ENCODE peak calls at places on chromosomes 5 and 9, in four cellular contexts. X is K562, L is WTC11, E is HepG2. R is an unnamed sample.

GRCh38 chr5:32964246-32964645 is 253.1 kb downstream of the NPR3 start:
- DNase-seq in X (no peak), L (no peak), E (no peak), R (no peak)

GRCh38 chr9:99173570-99174504 is 47.9 kb downstream of the ALG2 start:
- DNase-seq in X (no peak), L (no peak), E (peak), R (no peak)

GRCh38 chr5:15020731-15021130 is 149.2 kb upstream of the ANKH start:
- DNase-seq in X (no peak), L (no peak), E (no peak), R (no peak)

GRCh38 chr5:145848854-145849253 is 13.7 kb upstream of the PRELID2 start:
- DNase-seq in X (peak), L (no peak), E (no peak), R (no peak)

GRCh38 chr9:133490865-133491655 is 12.2 kb upstream of the SLC2A6 start:
- DNase-seq in X (no peak), L (no peak), E (no peak), R (no peak)

GRCh38 chr5:75152861-75153260 is 83.8 kb downstream of the ANKRD31 start:
- DNase-seq in X (no peak), L (no peak), E (no peak), R (no peak)

GRCh38 chr9:73806876-73807275 is 655.2 kb downstream of the ANXA1 start:
- DNase-seq in X (no peak), L (no peak), E (no peak), R (no peak)

GRCh38 chr5:74167206-74167929 is 473.2 kb downstream of the ENC1 start:
- DNase-seq in X (no peak), L (no peak), E (no peak), R (peak)

GRCh38 chr9:107292811-107293554 is 9.9 kb downstream of the RAD23B start:
- DNase-seq in X (no peak), L (no peak), E (no peak), R (no peak)

GRCh38 chr5:62093981-62094380 is 212.0 kb upstream of the KIF2A start:
- DNase-seq in X (peak), L (no peak), E (no peak), R (peak)

GRCh38 chr5:150642991-150643710 is 2.7 kb downstream of the SYNPO start:
- DNase-seq in X (no peak), L (no peak), E (no peak), R (no peak)

DNA sequence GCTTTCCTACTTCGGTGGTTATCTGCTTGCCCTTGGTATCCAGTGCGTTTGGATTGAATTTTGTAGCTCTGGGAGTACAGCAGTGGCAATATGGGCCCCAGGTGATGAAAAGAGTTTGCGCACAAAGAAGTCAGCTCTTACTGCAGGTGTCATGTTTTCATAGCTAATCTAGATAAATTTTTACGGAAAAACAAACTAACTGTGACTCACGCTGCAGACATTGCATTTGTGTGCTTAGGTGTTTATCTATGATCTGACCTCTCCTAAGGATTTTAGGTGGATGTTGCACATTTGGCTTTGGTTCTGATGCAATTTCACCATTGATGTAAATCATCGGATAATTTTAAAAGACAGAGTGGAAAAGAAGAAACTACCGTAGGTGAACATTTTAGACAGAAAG is 92.1 kb downstream of the VCAN start:
- DNase-seq in X (no peak), L (no peak), E (peak), R (no peak)
- TF ChIP-seq NR3C1 in X (no peak), L (no peak), E (no peak), R (no peak)

GRCh38 chr5:43900974-43901373 is 298.0 kb downstream of the NNT start:
- DNase-seq in X (no peak), L (no peak), E (no peak), R (no peak)

GRCh38 chr5:43893951-43894684 is 291.1 kb downstream of the NNT start:
- DNase-seq in X (no peak), L (no peak), E (no peak), R (no peak)

GRCh38 chr5:43891112-43891511 is 288.1 kb downstream of the NNT start:
- DNase-seq in X (no peak), L (no peak), E (no peak), R (no peak)

DNA sequence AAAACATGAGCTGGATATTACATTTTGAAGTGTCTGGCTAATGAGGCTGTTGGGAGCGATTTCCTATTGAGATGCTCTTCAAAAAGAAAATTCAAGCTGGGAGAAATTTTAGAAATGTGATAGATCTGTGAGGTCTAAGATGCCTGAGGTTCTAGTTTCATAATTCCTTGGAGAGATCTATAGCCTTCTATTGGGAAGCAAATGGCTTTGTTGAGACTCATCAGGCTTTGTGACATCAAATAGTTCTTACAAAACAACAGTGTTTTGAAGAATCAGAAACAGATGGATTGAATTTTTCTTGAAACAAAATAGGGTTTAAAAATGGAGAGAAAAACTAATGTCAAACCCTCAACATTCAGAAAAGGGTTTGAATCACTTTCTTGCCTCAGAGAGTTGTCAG is 292.9 kb downstream of the NNT start:
- DNase-seq in X (no peak), L (no peak), E (no peak), R (no peak)
- TF ChIP-seq NR3C1 in X (no peak), L (no peak), E (no peak), R (no peak)

GRCh38 chr5:172775326-172776234 is 4.6 kb upstream of the DUSP1 start:
- DNase-seq in X (no peak), L (no peak), E (peak), R (no peak)
- TF ChIP-seq NR3C1 in X (no peak), L (no peak), E (no peak), R (no peak)

GRCh38 chr9:100549048-100549447 is 28.8 kb upstream of the CAVIN4 start:
- DNase-seq in X (no peak), L (no peak), E (no peak), R (no peak)

GRCh38 chr9:100555471-100555870 is 22.4 kb upstream of the CAVIN4 start:
- DNase-seq in X (no peak), L (no peak), E (no peak), R (no peak)

DNA sequence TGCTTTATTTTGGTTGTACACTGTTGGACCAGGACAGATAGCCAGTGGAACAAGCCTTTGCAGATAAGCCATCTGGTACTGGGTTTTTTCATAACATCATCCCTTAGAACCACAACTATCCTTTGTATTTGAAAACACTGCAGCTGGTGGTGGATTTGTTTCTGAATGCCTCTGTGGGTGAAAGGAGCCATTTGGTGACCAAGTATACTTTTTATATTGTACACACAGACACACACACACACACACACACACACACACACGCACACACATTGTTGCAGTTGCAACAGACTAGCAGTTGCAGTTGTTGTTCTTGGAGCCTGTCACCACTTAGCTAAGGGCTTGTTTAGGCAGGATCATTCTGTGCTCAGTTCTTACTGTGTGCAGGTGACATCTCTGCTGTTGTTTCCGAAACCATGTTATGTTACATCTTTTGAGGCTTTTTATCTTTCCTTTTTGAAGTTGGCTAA is 22.9 kb upstream of the CAVIN4 start:
- DNase-seq in X (no peak), L (no peak), E (no peak), R (no peak)
- TF ChIP-seq NR3C1 in X (no peak), L (no peak), E (no peak), R (no peak)

GRCh38 chr5:123916331-123917121 is 404.5 kb downstream of the CSNK1G3 start:
- DNase-seq in X (no peak), L (no peak), E (no peak), R (no peak)
- TF ChIP-seq NR3C1 in X (no peak), L (no peak), E (no peak), R (no peak)

GRCh38 chr9:134525841-134526797 is 115.5 kb upstream of the COL5A1 start:
- DNase-seq in X (no peak), L (no peak), E (no peak), R (no peak)
- TF ChIP-seq NR3C1 in X (no peak), L (no peak), E (no peak), R (no peak)

R was measured in A549.